ENCODE peak calls at places on chromosomes 16 and 17, in nine cellular contexts. Q is tibial artery, G is HFF-Myc, K is GM23338, M is MCF 10A, O is dorsolateral prefrontal cortex, X is ovary, H is hepatocyte, C is nephron progenitor cell. L is an unnamed sample.
A peak's percentile ranks its signal among the peaks of the same experiment; 100 is the strongest.

GRCh38 chr17:67053438-67054000 is 9.2 kb downstream of the CACNG1 start:
- DNase-seq in G (no peak), H (no peak), Q (no peak), X (no peak), K (no peak), M (no peak), O (no peak), C (no peak), L (no peak)

GRCh38 chr16:11670171-11671131 is 2.2 kb downstream of the SNN start:
- DNase-seq in K (no peak), H (no peak), M (no peak), X (no peak), O (peak; percentile 70), C (no peak), G (no peak), Q (no peak), L (no peak)

GRCh38 chr16:69711115-69711740 is 15.1 kb downstream of the NQO1 start:
- DNase-seq in X (peak; percentile 52), K (no peak), O (peak; percentile 42), G (peak; percentile 45), Q (no peak), M (peak; percentile 100), C (no peak), H (no peak), L (no peak)

GRCh38 chr17:80195671-80196529 is 24.2 kb downstream of the SGSH start:
- DNase-seq in H (no peak), Q (no peak), G (no peak), K (peak; percentile 72), O (no peak), M (peak; percentile 26), C (peak; percentile 50), X (no peak), L (peak; percentile 55)

GRCh38 chr17:77489898-77490265 is 349.1 kb downstream of the SEC14L1 start:
- DNase-seq in M (no peak), Q (peak; percentile 83), O (peak; percentile 81), X (peak; percentile 79), H (no peak), C (no peak), K (no peak), G (no peak), L (no peak)

GRCh38 chr16:87233928-87234327 is 83.3 kb downstream of the C16orf95 start:
- DNase-seq in O (no peak), X (no peak), C (no peak), K (peak; percentile 48), G (no peak), H (no peak), M (no peak), Q (no peak), L (peak; percentile 21)

GRCh38 chr16:56944954-56945839 is 13.3 kb downstream of the HERPUD1 start:
- DNase-seq in K (no peak), H (no peak), M (no peak), O (no peak), X (peak; percentile 78), C (no peak), G (no peak), Q (no peak), L (no peak)

GRCh38 chr17:78780335-78780734 is 1.7 kb downstream of the CYTH1 start:
- DNase-seq in X (no peak), C (no peak), O (no peak), K (no peak), G (no peak), H (no peak), Q (no peak), M (no peak), L (no peak)

DNA sequence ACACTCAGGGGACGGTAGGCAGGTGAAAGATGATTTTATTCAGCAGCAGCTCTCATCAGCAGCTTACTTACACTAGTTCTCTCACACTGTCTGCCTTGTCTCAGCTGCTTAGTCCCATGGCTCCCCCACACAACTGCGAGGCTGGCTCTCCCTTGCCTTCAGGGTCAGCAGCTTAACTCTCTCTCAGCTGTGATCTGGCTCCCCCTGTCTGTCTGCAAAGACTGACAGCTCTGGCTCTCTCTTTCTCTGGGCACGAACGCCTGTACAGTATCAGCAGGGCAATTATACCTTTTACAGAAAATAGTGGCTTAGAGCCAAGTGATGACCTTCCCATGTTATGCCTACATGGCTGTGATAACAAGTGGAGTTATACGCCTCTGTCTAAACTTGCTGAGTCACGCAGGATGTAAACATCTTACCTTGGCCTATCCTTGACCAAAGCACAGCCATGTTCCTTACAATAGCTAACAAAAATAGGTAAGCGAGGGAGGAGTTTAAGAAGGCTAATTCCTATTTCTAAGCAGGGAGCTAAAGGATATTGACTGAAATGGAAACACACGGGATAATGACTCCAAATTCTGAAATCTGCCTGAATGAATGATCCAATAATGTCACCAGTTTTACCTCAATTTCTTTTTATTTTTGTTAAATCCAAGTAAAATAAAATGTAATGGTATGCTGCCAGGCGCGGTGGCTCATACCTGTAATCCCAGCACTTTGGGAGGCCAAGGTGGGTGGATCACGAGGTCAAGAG is 1.1 kb upstream of the NDUFAB1 start:
- DNase-seq in K (peak; percentile 77), G (no peak), X (no peak), C (peak; percentile 18), Q (no peak), M (peak; percentile 44), H (peak; percentile 63), O (no peak), L (peak; percentile 31)
- TF ChIP-seq CTCF in K (peak; percentile 72), G (peak; percentile 23), X (no peak), C (no peak), Q (no peak), M (no peak), H (peak; percentile 39), O (no peak), L (no peak)

GRCh38 chr17:73192219-73192893 is 499 bp upstream of the COG1 start:
- DNase-seq in X (peak; percentile 84), K (peak; percentile 76), O (no peak), C (peak; percentile 78), M (peak; percentile 59), G (no peak), Q (peak; percentile 34), H (peak; percentile 86), L (peak; percentile 63)
- TF ChIP-seq CTCF in X (no peak), K (no peak), O (no peak), C (no peak), M (no peak), G (no peak), Q (peak; percentile 10), H (no peak), L (no peak)

GRCh38 chr16:4404247-4404966 is 12.0 kb downstream of the CORO7 start:
- DNase-seq in Q (no peak), H (peak; percentile 74), X (peak; percentile 59), M (peak; percentile 38), C (peak; percentile 81), G (no peak), K (peak; percentile 96), O (peak; percentile 73), L (peak; percentile 82)
- TF ChIP-seq CTCF in Q (peak; percentile 34), H (peak; percentile 67), X (no peak), M (peak; percentile 65), C (peak; percentile 74), G (peak; percentile 87), K (peak; percentile 90), O (peak; percentile 56), L (peak; percentile 77)

GRCh38 chr16:68084504-68085258 is 489 bp upstream of the NFATC3 start:
- DNase-seq in K (peak; percentile 98), Q (peak; percentile 91), C (peak; percentile 84), M (peak; percentile 35), O (peak; percentile 96), H (peak; percentile 95), G (peak; percentile 81), X (peak; percentile 84), L (peak; percentile 77)

GRCh38 chr16:68082596-68083238 is 2.5 kb upstream of the NFATC3 start:
- DNase-seq in M (no peak), H (no peak), X (no peak), Q (no peak), G (no peak), K (no peak), O (no peak), C (no peak), L (no peak)

GRCh38 chr16:68085259-68086071 is at the start of gene NFATC3:
- DNase-seq in K (peak; percentile 35), G (no peak), H (peak; percentile 99), O (peak; percentile 99), X (peak; percentile 99), C (peak; percentile 99), Q (peak; percentile 98), M (peak; percentile 94), L (peak; percentile 98)

GRCh38 chr16:68083239-68083781 is 1.9 kb upstream of the NFATC3 start:
- DNase-seq in K (no peak), C (no peak), H (no peak), O (no peak), X (no peak), G (no peak), M (no peak), Q (no peak), L (no peak)

GRCh38 chr16:68083861-68084503 is 1.2 kb upstream of the NFATC3 start:
- DNase-seq in X (peak; percentile 60), Q (no peak), O (no peak), C (peak; percentile 39), M (no peak), K (peak; percentile 64), H (peak; percentile 45), G (no peak), L (peak; percentile 25)
- TF ChIP-seq CTCF in X (no peak), Q (no peak), O (no peak), C (no peak), M (no peak), K (peak; percentile 33), H (no peak), G (no peak), L (no peak)

GRCh38 chr16:81066700-81067099 is 10.3 kb downstream of the C16orf46 start:
- DNase-seq in K (no peak), C (no peak), H (peak; percentile 27), G (no peak), Q (no peak), X (no peak), M (no peak), O (no peak), L (no peak)

GRCh38 chr16:81061307-81061640 is 15.8 kb downstream of the C16orf46 start:
- DNase-seq in C (no peak), O (no peak), G (no peak), K (no peak), H (no peak), M (no peak), X (no peak), Q (no peak), L (no peak)

GRCh38 chr16:81067166-81067565 is 9.9 kb downstream of the C16orf46 start:
- DNase-seq in X (no peak), H (no peak), O (no peak), Q (no peak), G (no peak), C (no peak), M (no peak), K (no peak), L (no peak)

GRCh38 chr16:81060576-81061306 is 16.3 kb downstream of the C16orf46 start:
- DNase-seq in Q (no peak), O (no peak), M (no peak), G (no peak), K (peak; percentile 37), C (no peak), X (no peak), H (no peak), L (no peak)

GRCh38 chr16:81061855-81062608 is 15.0 kb downstream of the C16orf46 start:
- DNase-seq in M (no peak), G (no peak), H (no peak), K (no peak), X (no peak), C (no peak), Q (no peak), O (no peak), L (no peak)
- TF ChIP-seq CTCF in M (no peak), G (no peak), H (no peak), K (no peak), X (no peak), C (no peak), Q (no peak), O (no peak), L (peak; percentile 43)

L was measured in endothelial cell.